ENCODE peak calls at places on chromosomes 3 and 15, in eight cellular contexts. A is OCI-LY7; I is stimulated activated CD4-positive, alpha-beta T cell treated with anti-CD3 and anti-CD28 coated beads, Interleukin-15, amount 100 ng/mL, for 1 hour; Z is activated T-helper 1 cell treated with anti-CD3 and anti-CD28 coated beads, Interleukin-12 subunit alpha, Interleukin-12 subunit beta, Interleukin-2, Interleukin-4 antibody, amounts not matched to agents 30 ng/mL and 10 ng/mL and 1 ng/mL, durations not matched to agents 14 hours and 24 hours and 36 hours; L is COR-L47; D is activated CD4-positive, alpha-beta T cell treated with anti-CD3 and anti-CD28 coated beads, Interleukin-2, amount 50 U/mL, for 1 hour; F is ACHN; X is fibroblast of mammary gland. R is an unnamed sample.

GRCh38 chr3:52532517-52532837 is 1.2 kb downstream of the NT5DC2 start:
- DNase-seq in A (peak; percentile 58), I (no peak), Z (no peak), L (peak; percentile 10), D (no peak), F (no peak), X (peak; percentile 40), R (no peak)

GRCh38 chr3:52495096-52495495 is at the start of gene STAB1:
- DNase-seq in A (no peak), I (no peak), Z (no peak), L (no peak), D (no peak), F (no peak), X (no peak), R (no peak)

GRCh38 chr3:5194801-5195509 is 7.4 kb downstream of the EDEM1 start:
- DNase-seq in A (peak; percentile 70), I (no peak), Z (peak; percentile 54), L (no peak), D (no peak), F (peak; percentile 81), X (peak; percentile 80), R (no peak)

GRCh38 chr3:50342818-50343633 is 2.4 kb upstream of the RASSF1 start:
- DNase-seq in A (no peak), I (no peak), Z (no peak), L (no peak), D (no peak), F (no peak), X (no peak), R (no peak)

GRCh38 chr3:17140670-17141505 is 256.1 kb downstream of the PLCL2 start:
- DNase-seq in A (peak; percentile 14), I (no peak), Z (no peak), L (no peak), D (no peak), F (no peak), X (peak; percentile 50), R (no peak)

GRCh38 chr3:127394031-127394430 is 106.2 kb upstream of the PRR20G start:
- DNase-seq in A (no peak), I (no peak), Z (no peak), L (no peak), D (no peak), F (no peak), X (no peak), R (no peak)

GRCh38 chr3:175564335-175564734 is 705.2 kb downstream of the NAALADL2 start:
- DNase-seq in A (no peak), I (no peak), Z (no peak), L (no peak), D (no peak), F (no peak), X (no peak), R (no peak)

GRCh38 chr3:45673273-45673672 is 15.9 kb upstream of the SACM1L start:
- DNase-seq in A (no peak), I (no peak), Z (no peak), L (no peak), D (no peak), F (no peak), X (no peak), R (no peak)

GRCh38 chr15:91790826-91791225 is 62.7 kb upstream of the SLCO3A1 start:
- DNase-seq in A (no peak), I (no peak), Z (no peak), L (no peak), D (no peak), F (peak; percentile 84), X (peak; percentile 7), R (no peak)

GRCh38 chr3:114499986-114500385 is 206.2 kb downstream of the TIGIT start:
- DNase-seq in A (no peak), I (no peak), Z (no peak), L (no peak), D (no peak), F (no peak), X (peak; percentile 38), R (no peak)

GRCh38 chr15:80497221-80497620 is 93.0 kb downstream of the ARNT2 start:
- DNase-seq in A (no peak), I (no peak), Z (no peak), L (no peak), D (no peak), F (no peak), X (no peak), R (no peak)

GRCh38 chr15:85527907-85528306 is 147.5 kb downstream of the AKAP13 start:
- DNase-seq in A (no peak), I (no peak), Z (no peak), L (no peak), D (no peak), F (peak; percentile 28), X (peak; percentile 69), R (no peak)

GRCh38 chr15:28164876-28165275 is 65.8 kb upstream of the OCA2 start:
- DNase-seq in A (no peak), I (no peak), Z (no peak), L (no peak), D (no peak), F (no peak), X (no peak), R (no peak)

GRCh38 chr3:72891053-72891855 is 3.4 kb downstream of the GXYLT2 start:
- DNase-seq in A (no peak), I (no peak), Z (no peak), L (no peak), D (no peak), F (peak; percentile 80), X (peak; percentile 99), R (no peak)

GRCh38 chr3:8542190-8542980 is 40.8 kb downstream of the LMCD1 start:
- DNase-seq in A (no peak), I (no peak), Z (no peak), L (no peak), D (no peak), F (no peak), X (no peak), R (no peak)

GRCh38 chr3:125428216-125428830 is 53.2 kb upstream of the ZNF148 start:
- DNase-seq in A (no peak), I (no peak), Z (no peak), L (no peak), D (no peak), F (no peak), X (no peak), R (no peak)

GRCh38 chr15:90749754-90750153 is 32.6 kb downstream of the BLM start:
- DNase-seq in A (no peak), I (no peak), Z (peak; percentile 2), L (no peak), D (no peak), F (no peak), X (no peak), R (no peak)

GRCh38 chr3:6861331-6861988 is 545 bp downstream of the GRM7 start:
- DNase-seq in A (no peak), I (no peak), Z (no peak), L (no peak), D (no peak), F (no peak), X (no peak), R (no peak)